ENCODE peak calls at places on chromosomes 11 and 22, in eight cellular contexts. One of them, this sample, is unnamed.

GRCh38 chr11:74159642-74160041 is 11.2 kb downstream of the C2CD3 start:
- DNase-seq in breast epithelium: no peak
- DNase-seq in colonic mucosa: no peak
- DNase-seq in sigmoid colon: no peak
- DNase-seq in dorsolateral prefrontal cortex: no peak
- DNase-seq in uterus: no peak
- DNase-seq in tibial artery: no peak
- DNase-seq in brain microvascular endothelial cell: no peak
- DNase-seq in this sample: no peak

GRCh38 chr11:914747-915493 is 4.3 kb upstream of the CHID1 start:
- DNase-seq in colonic mucosa: peak
- DNase-seq in uterus: no peak
- DNase-seq in dorsolateral prefrontal cortex: peak
- DNase-seq in brain microvascular endothelial cell: no peak
- DNase-seq in breast epithelium: no peak
- DNase-seq in tibial artery: peak
- DNase-seq in sigmoid colon: peak
- DNase-seq in this sample: no peak

GRCh38 chr11:9315078-9315688 is 790 bp upstream of the TMEM41B start:
- DNase-seq in tibial artery: no peak
- DNase-seq in uterus: no peak
- DNase-seq in brain microvascular endothelial cell: no peak
- DNase-seq in sigmoid colon: no peak
- DNase-seq in dorsolateral prefrontal cortex: no peak
- DNase-seq in colonic mucosa: no peak
- DNase-seq in breast epithelium: no peak
- DNase-seq in this sample: no peak

GRCh38 chr11:10568486-10568941 is at the start of gene LYVE1:
- DNase-seq in colonic mucosa: no peak
- DNase-seq in dorsolateral prefrontal cortex: no peak
- DNase-seq in tibial artery: peak
- DNase-seq in brain microvascular endothelial cell: peak
- DNase-seq in sigmoid colon: peak
- DNase-seq in breast epithelium: no peak
- DNase-seq in uterus: no peak
- DNase-seq in this sample: no peak

GRCh38 chr11:56045538-56045937 is 18.1 kb downstream of the OR5AS1 start:
- DNase-seq in uterus: no peak
- DNase-seq in colonic mucosa: no peak
- DNase-seq in tibial artery: no peak
- DNase-seq in sigmoid colon: no peak
- DNase-seq in breast epithelium: no peak
- DNase-seq in brain microvascular endothelial cell: no peak
- DNase-seq in dorsolateral prefrontal cortex: no peak
- DNase-seq in this sample: no peak

GRCh38 chr11:64724863-64725535 is 2.0 kb upstream of the NRXN2 start:
- DNase-seq in uterus: no peak
- DNase-seq in dorsolateral prefrontal cortex: no peak
- DNase-seq in colonic mucosa: no peak
- DNase-seq in tibial artery: no peak
- DNase-seq in breast epithelium: no peak
- DNase-seq in sigmoid colon: no peak
- DNase-seq in brain microvascular endothelial cell: no peak
- DNase-seq in this sample: peak

GRCh38 chr22:48889887-48890692 is 937.6 kb downstream of the BRD1 start:
- DNase-seq in uterus: no peak
- DNase-seq in breast epithelium: no peak
- DNase-seq in colonic mucosa: peak
- DNase-seq in dorsolateral prefrontal cortex: no peak
- DNase-seq in brain microvascular endothelial cell: no peak
- DNase-seq in tibial artery: peak
- DNase-seq in sigmoid colon: peak
- DNase-seq in this sample: peak

GRCh38 chr11:120863359-120863758 is 160.5 kb upstream of the TBCEL start:
- DNase-seq in colonic mucosa: no peak
- DNase-seq in dorsolateral prefrontal cortex: no peak
- DNase-seq in tibial artery: no peak
- DNase-seq in brain microvascular endothelial cell: peak
- DNase-seq in sigmoid colon: no peak
- DNase-seq in breast epithelium: no peak
- DNase-seq in uterus: no peak
- DNase-seq in this sample: no peak

GRCh38 chr22:19523240-19524169 is 705 bp downstream of the CLDN5 start:
- DNase-seq in breast epithelium: no peak
- DNase-seq in sigmoid colon: no peak
- DNase-seq in uterus: no peak
- DNase-seq in dorsolateral prefrontal cortex: no peak
- DNase-seq in colonic mucosa: no peak
- DNase-seq in brain microvascular endothelial cell: no peak
- DNase-seq in tibial artery: no peak
- DNase-seq in this sample: no peak

GRCh38 chr22:36445158-36445668 is 36.2 kb downstream of the TXN2 start:
- DNase-seq in dorsolateral prefrontal cortex: no peak
- DNase-seq in breast epithelium: no peak
- DNase-seq in uterus: peak
- DNase-seq in tibial artery: no peak
- DNase-seq in brain microvascular endothelial cell: peak
- DNase-seq in sigmoid colon: peak
- DNase-seq in colonic mucosa: no peak
- DNase-seq in this sample: no peak

GRCh38 chr22:30245181-30245984 is 1.2 kb downstream of the LIF start:
- DNase-seq in tibial artery: no peak
- DNase-seq in dorsolateral prefrontal cortex: no peak
- DNase-seq in brain microvascular endothelial cell: no peak
- DNase-seq in sigmoid colon: no peak
- DNase-seq in colonic mucosa: peak
- DNase-seq in breast epithelium: no peak
- DNase-seq in uterus: no peak
- DNase-seq in this sample: no peak

GRCh38 chr22:37077802-37078448 is 26.4 kb downstream of the KCTD17 start:
- DNase-seq in uterus: peak
- DNase-seq in sigmoid colon: no peak
- DNase-seq in colonic mucosa: peak
- DNase-seq in tibial artery: no peak
- DNase-seq in dorsolateral prefrontal cortex: no peak
- DNase-seq in breast epithelium: no peak
- DNase-seq in brain microvascular endothelial cell: peak
- DNase-seq in this sample: no peak

GRCh38 chr11:44940424-44940823 is 10.3 kb downstream of the TP53I11 start:
- DNase-seq in brain microvascular endothelial cell: no peak
- DNase-seq in uterus: no peak
- DNase-seq in dorsolateral prefrontal cortex: no peak
- DNase-seq in colonic mucosa: no peak
- DNase-seq in tibial artery: no peak
- DNase-seq in sigmoid colon: no peak
- DNase-seq in breast epithelium: no peak
- DNase-seq in this sample: no peak

GRCh38 chr11:444397-445144 is 2.8 kb upstream of the ANO9 start:
- DNase-seq in sigmoid colon: no peak
- DNase-seq in colonic mucosa: peak
- DNase-seq in tibial artery: no peak
- DNase-seq in breast epithelium: no peak
- DNase-seq in uterus: no peak
- DNase-seq in brain microvascular endothelial cell: no peak
- DNase-seq in dorsolateral prefrontal cortex: no peak
- DNase-seq in this sample: no peak

GRCh38 chr11:128497057-128497957 is 90.1 kb downstream of the ETS1 start:
- DNase-seq in breast epithelium: no peak
- DNase-seq in dorsolateral prefrontal cortex: no peak
- DNase-seq in colonic mucosa: no peak
- DNase-seq in sigmoid colon: peak
- DNase-seq in tibial artery: no peak
- DNase-seq in uterus: peak
- DNase-seq in brain microvascular endothelial cell: peak
- DNase-seq in this sample: no peak

GRCh38 chr11:112453601-112454577 is 193.2 kb upstream of the PLET1 start:
- DNase-seq in tibial artery: no peak
- DNase-seq in breast epithelium: no peak
- DNase-seq in brain microvascular endothelial cell: peak
- DNase-seq in dorsolateral prefrontal cortex: no peak
- DNase-seq in uterus: no peak
- DNase-seq in sigmoid colon: no peak
- DNase-seq in colonic mucosa: peak
- DNase-seq in this sample: no peak

GRCh38 chr11:95108671-95109551 is 19.3 kb downstream of the ENDOD1 start:
- DNase-seq in dorsolateral prefrontal cortex: no peak
- DNase-seq in colonic mucosa: no peak
- DNase-seq in breast epithelium: no peak
- DNase-seq in brain microvascular endothelial cell: peak
- DNase-seq in tibial artery: no peak
- DNase-seq in uterus: no peak
- DNase-seq in sigmoid colon: no peak
- DNase-seq in this sample: no peak

DNA sequence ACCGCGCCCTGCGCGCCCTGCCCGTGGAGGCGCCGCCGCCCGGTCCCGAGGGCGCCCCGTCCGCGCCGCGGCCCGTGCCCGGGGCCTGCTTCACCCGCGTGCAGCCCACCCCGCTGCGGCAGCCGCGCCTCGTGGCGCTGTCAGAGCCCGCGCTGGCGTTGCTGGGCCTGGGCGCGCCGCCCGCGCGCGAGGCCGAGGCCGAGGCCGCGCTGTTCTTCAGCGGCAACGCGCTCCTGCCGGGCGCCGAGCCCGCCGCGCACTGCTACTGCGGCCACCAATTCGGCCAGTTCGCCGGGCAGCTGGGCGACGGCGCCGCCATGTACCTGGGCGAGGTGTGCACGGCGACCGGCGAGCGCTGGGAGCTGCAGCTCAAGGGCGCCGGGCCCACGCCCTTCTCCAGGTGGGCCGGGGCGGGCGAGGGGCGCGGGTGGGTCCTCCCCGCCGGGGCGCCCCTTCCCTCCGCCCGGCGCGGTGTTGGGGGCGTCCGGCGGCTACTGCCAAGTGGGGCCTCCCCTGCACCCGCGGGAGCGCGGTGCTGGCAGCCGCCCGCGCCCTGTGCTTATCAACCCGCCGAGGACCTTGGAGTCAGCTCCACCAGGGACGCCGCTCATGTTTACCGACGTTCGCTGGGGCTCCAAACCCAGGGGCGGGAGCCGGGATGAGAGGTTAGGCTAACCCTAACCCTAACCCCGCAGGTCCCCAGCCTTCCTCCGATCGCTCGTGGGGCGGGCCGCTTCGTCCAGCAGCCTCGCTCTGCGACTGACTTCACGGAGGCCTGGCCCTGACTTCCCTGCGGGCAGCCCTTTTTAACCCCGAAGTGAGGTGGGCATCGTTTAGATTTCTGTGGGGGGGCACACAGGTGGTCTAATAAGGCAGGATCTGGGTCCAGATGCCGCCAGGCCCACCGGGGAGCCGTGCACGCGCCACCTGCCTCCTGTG is 649 bp downstream of the SELENOO start:
- DNase-seq in dorsolateral prefrontal cortex: no peak
- DNase-seq in sigmoid colon: no peak
- DNase-seq in colonic mucosa: peak
- DNase-seq in breast epithelium: no peak
- DNase-seq in uterus: no peak
- DNase-seq in brain microvascular endothelial cell: no peak
- DNase-seq in tibial artery: no peak
- DNase-seq in this sample: no peak
- TF ChIP-seq CTCF in dorsolateral prefrontal cortex: no peak
- TF ChIP-seq CTCF in sigmoid colon: no peak
- TF ChIP-seq CTCF in colonic mucosa: no peak
- TF ChIP-seq CTCF in breast epithelium: no peak
- TF ChIP-seq CTCF in uterus: no peak
- TF ChIP-seq CTCF in brain microvascular endothelial cell: no peak
- TF ChIP-seq CTCF in tibial artery: no peak
- TF ChIP-seq CTCF in this sample: no peak

GRCh38 chr11:17755891-17756290 is 21.3 kb downstream of the KCNC1 start:
- DNase-seq in sigmoid colon: no peak
- DNase-seq in tibial artery: no peak
- DNase-seq in uterus: no peak
- DNase-seq in brain microvascular endothelial cell: no peak
- DNase-seq in colonic mucosa: no peak
- DNase-seq in breast epithelium: no peak
- DNase-seq in dorsolateral prefrontal cortex: no peak
- DNase-seq in this sample: no peak
- H3K27ac ChIP-seq in sigmoid colon: no peak
- H3K27ac ChIP-seq in tibial artery: no peak
- H3K27ac ChIP-seq in uterus: no peak
- H3K27ac ChIP-seq in brain microvascular endothelial cell: no peak
- H3K27ac ChIP-seq in colonic mucosa: no peak
- H3K27ac ChIP-seq in breast epithelium: no peak
- H3K27ac ChIP-seq in dorsolateral prefrontal cortex: no peak
- H3K27ac ChIP-seq in this sample: no peak

GRCh38 chr22:45866398-45867117 is 110.4 kb downstream of the WNT7B start:
- DNase-seq in sigmoid colon: no peak
- DNase-seq in colonic mucosa: peak
- DNase-seq in breast epithelium: no peak
- DNase-seq in uterus: peak
- DNase-seq in tibial artery: no peak
- DNase-seq in dorsolateral prefrontal cortex: no peak
- DNase-seq in brain microvascular endothelial cell: no peak
- DNase-seq in this sample: peak

GRCh38 chr22:45863981-45864751 is 112.8 kb downstream of the WNT7B start:
- DNase-seq in breast epithelium: no peak
- DNase-seq in uterus: peak
- DNase-seq in tibial artery: peak
- DNase-seq in sigmoid colon: peak
- DNase-seq in dorsolateral prefrontal cortex: peak
- DNase-seq in brain microvascular endothelial cell: peak
- DNase-seq in colonic mucosa: peak
- DNase-seq in this sample: peak

GRCh38 chr22:45864959-45865496 is 111.9 kb downstream of the WNT7B start:
- DNase-seq in colonic mucosa: peak
- DNase-seq in uterus: no peak
- DNase-seq in brain microvascular endothelial cell: no peak
- DNase-seq in dorsolateral prefrontal cortex: no peak
- DNase-seq in sigmoid colon: peak
- DNase-seq in breast epithelium: no peak
- DNase-seq in tibial artery: no peak
- DNase-seq in this sample: no peak

GRCh38 chr22:45867118-45867905 is 109.7 kb downstream of the WNT7B start:
- DNase-seq in brain microvascular endothelial cell: no peak
- DNase-seq in tibial artery: no peak
- DNase-seq in sigmoid colon: peak
- DNase-seq in colonic mucosa: peak
- DNase-seq in uterus: peak
- DNase-seq in dorsolateral prefrontal cortex: no peak
- DNase-seq in breast epithelium: no peak
- DNase-seq in this sample: no peak

GRCh38 chr22:45865561-45866397 is 111.2 kb downstream of the WNT7B start:
- DNase-seq in breast epithelium: peak
- DNase-seq in sigmoid colon: peak
- DNase-seq in uterus: peak
- DNase-seq in tibial artery: no peak
- DNase-seq in colonic mucosa: no peak
- DNase-seq in dorsolateral prefrontal cortex: no peak
- DNase-seq in brain microvascular endothelial cell: no peak
- DNase-seq in this sample: peak
- H3K4me3 ChIP-seq in breast epithelium: peak
- H3K4me3 ChIP-seq in sigmoid colon: peak
- H3K4me3 ChIP-seq in uterus: no peak
- H3K4me3 ChIP-seq in tibial artery: no peak
- H3K4me3 ChIP-seq in colonic mucosa: no peak
- H3K4me3 ChIP-seq in dorsolateral prefrontal cortex: no peak
- H3K4me3 ChIP-seq in brain microvascular endothelial cell: no peak
- H3K4me3 ChIP-seq in this sample: no peak

GRCh38 chr11:32280339-32280738 is 155.0 kb downstream of the WT1 start:
- DNase-seq in dorsolateral prefrontal cortex: no peak
- DNase-seq in brain microvascular endothelial cell: no peak
- DNase-seq in uterus: no peak
- DNase-seq in sigmoid colon: no peak
- DNase-seq in tibial artery: no peak
- DNase-seq in colonic mucosa: no peak
- DNase-seq in breast epithelium: no peak
- DNase-seq in this sample: no peak

GRCh38 chr11:32279672-32280071 is 155.7 kb downstream of the WT1 start:
- DNase-seq in colonic mucosa: no peak
- DNase-seq in tibial artery: no peak
- DNase-seq in dorsolateral prefrontal cortex: no peak
- DNase-seq in breast epithelium: no peak
- DNase-seq in brain microvascular endothelial cell: no peak
- DNase-seq in uterus: no peak
- DNase-seq in sigmoid colon: no peak
- DNase-seq in this sample: no peak
- TF ChIP-seq CTCF in colonic mucosa: no peak
- TF ChIP-seq CTCF in tibial artery: no peak
- TF ChIP-seq CTCF in dorsolateral prefrontal cortex: no peak
- TF ChIP-seq CTCF in breast epithelium: no peak
- TF ChIP-seq CTCF in brain microvascular endothelial cell: peak
- TF ChIP-seq CTCF in uterus: no peak
- TF ChIP-seq CTCF in sigmoid colon: no peak
- TF ChIP-seq CTCF in this sample: no peak